ENCODE peak calls at places on chromosomes 2 and 18, in four cellular contexts. T, I, K and C are unnamed samples.

GRCh38 chr18:27057459-27058302 is 127.4 kb downstream of the CHST9 start:
- DNase-seq in T (no peak), I (no peak), K (no peak), C (no peak)

GRCh38 chr2:11945139-11946126 is 199.0 kb downstream of the LPIN1 start:
- DNase-seq in T (peak; percentile 1), I (no peak), K (no peak), C (peak; percentile 30)

GRCh38 chr2:42913280-42913878 is 121.0 kb upstream of the HAAO start:
- DNase-seq in T (no peak), I (no peak), K (no peak), C (no peak)

GRCh38 chr18:31241900-31242409 is 76.0 kb upstream of the DSG1 start:
- DNase-seq in T (no peak), I (no peak), K (no peak), C (no peak)

GRCh38 chr2:101341901-101342624 is 33.6 kb upstream of the RNF149 start:
- DNase-seq in T (peak; percentile 46), I (no peak), K (no peak), C (peak; percentile 80)

GRCh38 chr18:10660485-10660884 is 134.7 kb downstream of the NAPG start:
- DNase-seq in T (no peak), I (no peak), K (no peak), C (no peak)

GRCh38 chr2:227479865-227480475 is 8.0 kb downstream of the AGFG1 start:
- DNase-seq in T (no peak), I (no peak), K (no peak), C (no peak)

GRCh38 chr18:31206787-31207381 is 44.2 kb upstream of the DSC1 start:
- DNase-seq in T (no peak), I (no peak), K (no peak), C (no peak)

GRCh38 chr2:67752964-67753363 is 309.8 kb downstream of the C1D start:
- DNase-seq in T (no peak), I (peak; percentile 57), K (no peak), C (no peak)

GRCh38 chr2:61074100-61074499 is 8.4 kb downstream of the SANBR start:
- DNase-seq in T (no peak), I (no peak), K (no peak), C (no peak)

GRCh38 chr2:196112408-196113039 is 43.9 kb upstream of the DNAH7 start:
- DNase-seq in T (no peak), I (peak; percentile 60), K (no peak), C (no peak)

GRCh38 chr2:64799592-64800252 is 146.0 kb upstream of the SERTAD2 start:
- DNase-seq in T (no peak), I (no peak), K (no peak), C (no peak)

GRCh38 chr2:116510117-116510671 is 1304.3 kb upstream of the DDX18 start:
- DNase-seq in T (no peak), I (no peak), K (no peak), C (no peak)

GRCh38 chr18:79819951-79820351 is 22.2 kb downstream of the KCNG2 start:
- DNase-seq in T (no peak), I (no peak), K (no peak), C (no peak)

GRCh38 chr2:237159006-237159897 is 73.6 kb downstream of the COPS8 start:
- DNase-seq in T (no peak), I (no peak), K (no peak), C (no peak)

GRCh38 chr2:99656938-99657337 is 167.1 kb upstream of the REV1 start:
- DNase-seq in T (no peak), I (no peak), K (no peak), C (no peak)